ENCODE peak calls at places on chromosome 17, in seven cellular contexts. U is AG09309; J is activated effector memory CD4-positive, alpha-beta T cell treated with anti-CD3 and anti-CD28 coated beads, Interleukin-2, amount 50 U/mL, for 16 hours; K is iPS-NIHi11; W is NCI-H2081 treated with DMSO at 0.1 percent for 48 hours; R is foreskin fibroblast; B is body of pancreas. A is an unnamed sample.

GRCh38 chr17:71681427-71682173 is 439.2 kb upstream of the SOX9 start:
- DNase-seq in U (no peak), J (no peak), K (no peak), W (no peak), R (no peak), B (no peak), A (no peak)

GRCh38 chr17:50396261-50397110 is 837 bp downstream of the LRRC59 start:
- DNase-seq in U (peak), J (peak), K (peak), W (no peak), R (peak), B (peak), A (no peak)

GRCh38 chr17:61353211-61353610 is 46.4 kb upstream of the TBX2 start:
- DNase-seq in U (no peak), J (no peak), K (no peak), W (no peak), R (no peak), B (no peak), A (no peak)

GRCh38 chr17:38893612-38894011 is 23.8 kb downstream of the LASP1 start:
- DNase-seq in U (no peak), J (peak), K (no peak), W (no peak), R (peak), B (no peak), A (no peak)

GRCh38 chr17:6094453-6094852 is 24.3 kb downstream of the WSCD1 start:
- DNase-seq in U (no peak), J (no peak), K (no peak), W (no peak), R (no peak), B (no peak), A (no peak)

GRCh38 chr17:38752930-38753506 is 477 bp downstream of the PSMB3 start:
- DNase-seq in U (no peak), J (no peak), K (no peak), W (no peak), R (no peak), B (no peak), A (no peak)

GRCh38 chr17:51371732-51372151 is 111.4 kb downstream of the UTP18 start:
- DNase-seq in U (peak), J (peak), K (peak), W (peak), R (peak), B (peak), A (peak)

GRCh38 chr17:13024526-13025263 is 6.9 kb upstream of the ELAC2 start:
- DNase-seq in U (no peak), J (peak), K (peak), W (no peak), R (peak), B (peak), A (peak)

GRCh38 chr17:29063992-29064391 is 21.1 kb downstream of the PIPOX start:
- DNase-seq in U (no peak), J (no peak), K (no peak), W (no peak), R (no peak), B (no peak), A (no peak)

GRCh38 chr17:11852911-11853310 is 144.4 kb downstream of the ZNF18 start:
- DNase-seq in U (no peak), J (no peak), K (no peak), W (no peak), R (no peak), B (no peak), A (no peak)